ENCODE peak calls at places on chromosome 19, in five cellular contexts. L is IMR-90, D is osteoblast, T is neural progenitor cell, G is fibroblast of lung. S is an unnamed sample. For H4K20me1 and H3K4me1, the result is how much of the 10 kb centered on the place peaks cover.

GRCh38 chr19:31070126-31070525 is 279.1 kb downstream of the TSHZ3 start:
- DNase-seq in L (peak), D (no peak), T (no peak), G (peak), S (no peak)

GRCh38 chr19:48962029-48962848 is 2.9 kb upstream of the FTL start:
- DNase-seq in L (no peak), D (peak), T (no peak), G (peak), S (no peak)

GRCh38 chr19:49355890-49356289 is 6.3 kb downstream of the TEAD2 start:
- DNase-seq in L (no peak), D (no peak), T (no peak), G (no peak), S (no peak)

GRCh38 chr19:55220525-55220924 is 8.0 kb downstream of the TMEM86B start:
- DNase-seq in L (no peak), D (peak), T (peak), G (no peak), S (no peak)

GRCh38 chr19:49361438-49362047 is 673 bp downstream of the TEAD2 start:
- DNase-seq in L (peak), D (peak), T (peak), G (peak), S (peak)

GRCh38 chr19:10915511-10916091 is 12.8 kb downstream of the YIPF2 start:
- DNase-seq in L (peak), D (peak), T (no peak), G (peak), S (no peak)

GRCh38 chr19:8663920-8664670 is 33.7 kb downstream of the NFILZ start:
- DNase-seq in L (no peak), D (no peak), T (no peak), G (no peak), S (no peak)

GRCh38 chr19:47019431-47020041 is at the start of gene NPAS1:
- DNase-seq in L (no peak), D (peak), T (peak), G (no peak), S (no peak)

GRCh38 chr19:56091751-56092546 is 29.1 kb downstream of the ZNF787 start:
- DNase-seq in L (no peak), D (peak), T (no peak), G (no peak), S (no peak)

GRCh38 chr19:17281391-17282304 is at the start of gene ANKLE1:
- DNase-seq in L (no peak), D (peak), T (peak), G (no peak), S (no peak)

GRCh38 chr19:34259367-34259865 is 5.1 kb downstream of the GARRE1 start:
- DNase-seq in L (peak), D (no peak), T (no peak), G (no peak), S (no peak)

GRCh38 chr19:9406798-9407352 is 28.5 kb downstream of the ZNF266 start:
- DNase-seq in L (peak), D (peak), T (no peak), G (peak), S (no peak)

DNA sequence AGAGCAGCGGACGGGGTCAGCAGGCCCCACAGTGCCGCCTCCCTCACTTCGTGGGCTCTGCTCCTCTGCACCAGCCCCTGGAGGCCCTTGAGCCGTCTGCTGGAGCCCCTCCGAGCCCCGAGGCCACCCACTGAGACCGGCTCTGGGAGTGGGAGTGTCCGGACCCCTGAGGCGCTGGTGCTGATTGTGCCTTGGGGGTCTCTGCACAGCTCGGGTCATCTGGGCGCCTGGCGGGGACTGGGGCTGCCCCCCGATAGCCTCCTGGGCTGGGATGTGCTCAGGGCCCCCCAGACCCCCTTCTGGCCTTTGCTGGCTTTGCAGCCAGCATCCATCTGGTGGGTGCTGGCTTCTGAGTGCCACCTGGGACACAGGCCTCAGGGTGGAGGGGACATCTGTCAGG is 15.4 kb downstream of the CBARP start:
- DNase-seq in L (no peak), D (no peak), T (no peak), G (no peak), S (no peak)
- H4K20me1 ChIP-seq in L (under half), D (under half), T (half or more), G (under half), S (under half)

DNA sequence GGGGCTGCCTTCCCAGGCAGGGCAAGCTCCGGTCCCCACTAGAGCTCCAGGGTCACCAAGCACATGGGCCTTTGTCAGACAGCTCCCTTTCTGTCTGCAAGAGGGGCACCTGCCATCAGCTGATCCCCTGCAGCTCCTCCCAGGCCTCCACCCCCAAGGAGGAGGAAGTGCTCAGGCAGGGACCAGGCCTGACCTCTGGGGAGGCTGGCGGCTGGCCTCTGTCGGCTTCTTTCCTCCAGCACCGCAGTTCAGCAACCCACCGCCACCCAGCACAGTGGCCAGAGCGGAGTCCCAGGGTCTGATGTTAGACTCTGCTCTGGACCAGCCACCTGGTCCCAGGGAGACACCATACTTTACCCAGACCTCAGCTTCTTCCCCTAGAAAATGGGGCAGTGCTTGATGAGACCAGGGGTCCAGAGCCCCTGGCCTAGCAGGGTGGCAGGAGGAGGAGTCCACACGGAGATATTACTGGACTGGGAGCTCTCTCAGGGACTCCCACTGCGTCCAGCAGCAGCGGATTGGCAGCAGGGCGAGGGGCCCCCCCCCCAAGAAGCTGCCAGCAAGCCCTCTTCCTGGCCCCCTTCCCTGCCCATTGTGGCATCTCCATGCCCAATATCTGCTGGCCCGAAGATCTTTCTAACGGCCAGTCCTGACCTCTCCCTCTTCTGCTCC is 24.1 kb downstream of the NKPD1 start:
- DNase-seq in L (no peak), D (peak), T (peak), G (no peak), S (no peak)
- H3K4me1 ChIP-seq in L (under half), D (under half), T (under half), G (under half), S (under half)

DNA sequence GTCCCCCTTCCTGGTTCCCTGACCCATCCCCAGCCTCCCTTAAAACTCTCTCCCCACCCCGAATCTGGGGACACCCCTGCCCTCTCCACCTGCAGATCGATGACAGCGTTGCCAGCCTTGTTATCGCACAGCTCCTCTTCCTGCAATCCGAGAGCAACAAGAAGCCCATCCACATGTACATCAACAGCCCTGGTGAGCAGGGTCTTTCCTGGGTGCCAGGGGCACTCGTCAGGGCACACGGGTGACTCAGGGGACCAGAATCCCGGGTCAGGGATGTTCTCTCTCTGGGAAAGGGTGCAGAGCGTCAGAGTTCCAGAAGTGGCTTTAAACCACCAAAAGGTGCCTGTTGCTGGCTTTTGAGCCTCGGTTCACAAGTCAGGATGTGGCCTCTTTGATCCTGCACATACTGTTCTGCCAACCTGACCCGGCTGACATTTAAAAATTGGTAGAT is 1.0 kb downstream of the CLPP start:
- DNase-seq in L (no peak), D (peak), T (no peak), G (peak), S (no peak)
- H2AFZ ChIP-seq in L (peak), D (peak), T (no peak), G (peak), S (peak)

DNA sequence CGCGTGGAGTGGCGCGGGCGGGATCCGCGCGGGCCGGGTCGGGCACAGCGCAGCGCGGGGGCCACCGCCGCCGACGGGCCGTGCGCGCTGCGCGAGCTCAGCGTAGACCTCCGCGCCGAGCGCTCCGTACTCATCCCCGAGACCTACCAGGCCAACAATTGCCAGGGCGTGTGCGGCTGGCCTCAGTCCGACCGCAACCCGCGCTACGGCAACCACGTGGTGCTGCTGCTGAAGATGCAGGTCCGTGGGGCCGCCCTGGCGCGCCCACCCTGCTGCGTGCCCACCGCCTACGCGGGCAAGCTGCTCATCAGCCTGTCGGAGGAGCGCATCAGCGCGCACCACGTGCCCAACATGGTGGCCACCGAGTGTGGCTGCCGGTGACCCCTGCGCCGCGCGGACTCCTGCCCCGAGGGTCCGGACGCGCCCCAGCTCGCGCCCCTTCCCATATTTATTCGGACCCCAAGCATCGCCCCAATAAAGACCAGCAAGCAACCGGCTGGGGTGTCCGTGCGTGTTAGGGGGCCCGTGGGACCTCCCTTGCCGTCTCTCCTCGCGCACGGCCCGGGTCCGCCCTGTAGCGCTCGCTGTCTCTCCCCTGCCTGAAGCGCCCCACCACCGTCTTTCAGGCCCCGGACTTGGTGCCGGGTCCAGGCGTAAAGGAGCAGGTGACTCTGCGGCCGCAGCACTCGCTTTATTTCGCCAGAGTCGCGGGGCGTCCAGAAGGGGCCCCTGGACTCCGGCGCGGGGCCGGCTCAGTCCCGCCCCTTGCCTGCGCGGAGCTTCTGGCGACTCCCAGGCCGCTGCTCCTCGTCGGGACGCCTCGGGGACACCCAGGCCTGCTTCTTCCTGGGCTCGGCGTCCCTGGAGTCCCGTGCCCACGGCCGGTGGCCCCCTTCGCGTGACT is 2.7 kb downstream of the AMH start:
- DNase-seq in L (no peak), D (peak), T (no peak), G (no peak), S (no peak)
- H4K20me1 ChIP-seq in L (under half), D (under half), T (under half), G (under half), S (under half)

DNA sequence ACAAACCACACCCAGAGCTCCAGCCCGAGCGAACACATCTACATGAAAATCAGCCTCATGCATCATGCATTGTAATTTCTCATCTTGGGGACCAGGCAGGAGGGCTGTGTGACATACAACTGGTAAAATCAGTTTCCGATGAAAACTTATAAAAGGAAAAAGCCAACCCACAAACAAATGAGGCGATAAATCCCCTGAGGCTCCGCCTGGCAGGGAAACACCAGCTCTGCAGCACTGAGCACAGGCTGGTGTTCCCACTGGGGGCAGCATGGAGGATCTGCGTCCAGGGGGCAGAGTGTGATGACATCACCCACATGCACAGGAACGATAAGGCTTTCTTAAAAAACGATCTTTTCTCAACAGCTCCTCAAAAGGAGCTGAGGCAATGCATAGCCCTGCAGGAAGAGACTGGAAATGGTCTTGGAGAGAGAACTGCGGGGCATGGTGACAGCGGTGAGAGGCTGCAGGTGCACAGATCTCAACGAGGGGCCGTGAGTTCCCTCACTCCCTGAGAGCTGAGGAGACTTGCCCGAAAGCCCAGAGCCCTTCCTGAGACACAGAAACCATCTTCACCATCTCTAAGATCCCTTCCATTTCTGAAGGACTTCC is 24.6 kb downstream of the SH3GL1 start:
- DNase-seq in L (peak), D (peak), T (peak), G (peak), S (peak)
- H3K4me1 ChIP-seq in L (half or more), D (half or more), T (under half), G (under half), S (half or more)

GRCh38 chr19:1284979-1285736 is 515 bp upstream of the EFNA2 start:
- DNase-seq in L (no peak), D (no peak), T (peak), G (no peak), S (no peak)
- H2AFZ ChIP-seq in L (peak), D (no peak), T (peak), G (no peak), S (no peak)

S was measured in endothelial cell of umbilical vein.